ENCODE peak calls at places on chromosomes 5 and 9, in seven cellular contexts. W, Q, M, N, X, D and A are unnamed samples.

GRCh38 chr5:128101676-128102075 is 18.1 kb downstream of the SLC12A2 start:
- DNase-seq in Q (no peak), N (no peak), D (no peak), X (no peak), W (no peak), M (no peak), A (peak; percentile 7)

GRCh38 chr5:35046754-35047153 is 995 bp downstream of the AGXT2 start:
- DNase-seq in W (no peak), N (peak; percentile 27), D (peak; percentile 94), M (no peak), Q (no peak), X (no peak), A (peak; percentile 91)

GRCh38 chr5:129716235-129717030 is 31.5 kb upstream of the MINAR2 start:
- DNase-seq in N (no peak), M (no peak), X (no peak), W (no peak), D (no peak), Q (no peak), A (no peak)

GRCh38 chr5:17192191-17192590 is 25.2 kb upstream of the BASP1 start:
- DNase-seq in W (no peak), D (no peak), M (no peak), X (no peak), N (no peak), Q (no peak), A (no peak)

GRCh38 chr5:33309076-33309475 is 131.7 kb upstream of the TARS1 start:
- DNase-seq in M (no peak), D (no peak), N (no peak), X (no peak), Q (no peak), W (no peak), A (no peak)

GRCh38 chr5:116789522-116789921 is 214.9 kb upstream of the SEMA6A start:
- DNase-seq in D (no peak), Q (no peak), X (no peak), N (no peak), W (no peak), M (no peak), A (no peak)

GRCh38 chr5:157290981-157291711 is 25.2 kb downstream of the CYFIP2 start:
- DNase-seq in D (no peak), N (no peak), X (no peak), Q (no peak), M (peak; percentile 51), W (no peak), A (no peak)

GRCh38 chr5:151023651-151024050 is 3.3 kb downstream of the GPX3 start:
- DNase-seq in N (peak; percentile 51), M (no peak), Q (no peak), X (no peak), D (no peak), W (no peak), A (peak; percentile 76)

GRCh38 chr9:127915801-127916664 is 808 bp downstream of the ST6GALNAC4 start:
- DNase-seq in Q (no peak), W (peak; percentile 65), M (peak; percentile 60), X (no peak), D (no peak), N (no peak), A (no peak)

GRCh38 chr5:98443916-98444315 is 329.5 kb upstream of the RGMB start:
- DNase-seq in D (peak; percentile 54), M (no peak), N (no peak), X (no peak), W (no peak), Q (no peak), A (no peak)
- H3K4me3 ChIP-seq in D (no peak overlapping the region), M (no peak overlapping the region), N (no peak overlapping the region), X (no peak overlapping the region), W (no peak overlapping the region), Q (no peak overlapping the region), A (no peak overlapping the region)

GRCh38 chr5:51383494-51384081 is 340 bp downstream of the ISL1 start:
- DNase-seq in W (no peak), M (no peak), D (no peak), N (no peak), X (no peak), Q (peak; percentile 35), A (no peak)
- H3K4me3 ChIP-seq in W (peak overlapping the region; percentile 57), M (peak overlapping the region; percentile 33), D (peak overlapping the region; percentile 40), N (peak overlapping the region; percentile 48), X (peak overlapping the region; percentile 47), Q (peak overlapping the region; percentile 68), A (peak overlapping the region; percentile 42)

DNA sequence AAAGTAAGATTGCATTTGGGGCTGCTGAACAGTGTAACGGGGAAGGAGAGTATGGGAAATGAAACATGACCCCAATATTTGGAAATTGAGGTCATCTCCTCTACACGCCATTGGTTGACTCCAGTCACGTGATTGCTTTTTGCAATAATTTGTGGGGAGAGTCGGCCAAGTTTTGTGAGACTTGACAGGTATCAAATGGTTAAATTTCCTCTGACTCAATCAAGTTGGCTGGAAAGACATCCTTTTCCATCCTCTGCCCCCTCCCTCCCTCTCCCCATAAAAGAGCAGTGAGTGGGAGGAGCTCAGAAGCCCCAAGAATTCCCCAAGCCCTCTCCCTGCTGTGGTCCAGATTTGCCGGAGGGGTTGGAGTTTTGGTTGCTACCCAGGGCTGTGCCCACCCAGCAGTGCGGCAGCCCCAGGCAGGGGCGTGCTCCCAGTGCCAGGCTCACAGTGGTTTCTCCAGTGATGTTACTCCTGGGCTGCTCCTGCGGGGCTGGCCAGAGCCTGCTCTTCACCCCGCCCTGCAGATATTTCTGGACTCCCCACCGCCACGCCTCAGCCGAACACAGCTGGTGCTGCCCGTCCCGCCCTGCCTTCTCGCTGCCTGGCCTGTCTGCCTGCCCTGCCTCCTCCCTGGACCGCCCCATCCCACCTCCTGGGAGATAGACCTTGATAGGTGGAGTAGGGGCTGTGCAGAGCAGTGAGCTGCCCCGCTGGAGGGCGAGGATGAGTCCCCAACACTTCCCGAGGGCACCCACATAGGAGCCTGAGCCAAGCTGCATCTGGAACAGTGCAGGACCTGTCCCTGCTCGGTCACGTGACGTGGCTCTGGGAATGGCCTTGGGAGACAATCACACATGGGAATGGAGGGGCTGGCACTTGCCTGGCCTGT is 3.4 kb downstream of the COL5A1 start:
- DNase-seq in D (peak; percentile 96), Q (peak; percentile 48), N (peak; percentile 91), W (peak; percentile 87), X (no peak), M (peak; percentile 50), A (peak; percentile 99)
- H3K4me3 ChIP-seq in D (peak overlapping the region; percentile 51), Q (no peak overlapping the region), N (no peak overlapping the region), W (peak overlapping the region; percentile 3), X (no peak overlapping the region), M (no peak overlapping the region), A (peak overlapping the region; percentile 58)

DNA sequence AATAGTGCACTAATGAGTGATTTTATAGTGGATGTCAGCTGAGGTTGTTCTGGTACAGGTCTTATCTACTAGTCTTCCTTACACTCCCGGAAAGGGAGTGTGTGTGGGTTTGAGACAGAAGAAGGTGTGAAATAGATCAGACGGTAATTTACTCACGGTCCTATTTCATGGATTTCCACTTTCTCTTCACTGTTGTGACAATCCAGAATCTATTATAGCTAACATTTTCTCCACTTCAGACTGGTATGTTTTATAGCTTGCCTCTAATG is 7.0 kb upstream of the C9 start:
- DNase-seq in Q (no peak), W (no peak), M (no peak), X (no peak), N (no peak), D (no peak), A (no peak)
- H3K4me3 ChIP-seq in Q (no peak overlapping the region), W (no peak overlapping the region), M (no peak overlapping the region), X (no peak overlapping the region), N (no peak overlapping the region), D (no peak overlapping the region), A (no peak overlapping the region)